ENCODE peak calls at places on chromosomes 16 and 17, in ten cellular contexts. A is BJ, E is psoas muscle, Q is astrocyte of the spinal cord, Z is right lobe of liver, C is left ventricle myocardium inferior, P is SJCRH30, R is right cardiac atrium, D is AG04450, S is foreskin fibroblast. N is an unnamed sample.

GRCh38 chr16:88805887-88806393 is 2.4 kb downstream of the CDT1 start:
- DNase-seq in R (no peak), Q (no peak), P (no peak), A (no peak), S (no peak), E (peak; percentile 50), C (no peak), D (no peak), Z (peak; percentile 53), N (no peak)

GRCh38 chr17:15261063-15261817 is 3.9 kb downstream of the PMP22 start:
- DNase-seq in E (peak; percentile 85), P (no peak), C (peak; percentile 48), Q (peak; percentile 61), D (no peak), Z (no peak), R (peak; percentile 87), A (no peak), S (peak; percentile 80), N (peak; percentile 60)

GRCh38 chr16:54280751-54281150 is 5.8 kb downstream of the IRX3 start:
- DNase-seq in A (no peak), Z (no peak), S (peak; percentile 47), R (no peak), D (no peak), Q (peak; percentile 15), C (no peak), P (no peak), E (no peak), N (no peak)

GRCh38 chr16:52825882-52826281 is 226.8 kb downstream of the CHD9NB start:
- DNase-seq in P (peak; percentile 60), A (no peak), E (no peak), C (no peak), D (no peak), Q (no peak), Z (no peak), S (peak; percentile 1), R (no peak), N (no peak)

GRCh38 chr17:12620200-12620720 is 45.4 kb upstream of the MYOCD start:
- DNase-seq in D (no peak), C (no peak), A (no peak), Q (peak; percentile 83), Z (no peak), E (no peak), S (peak; percentile 38), P (peak; percentile 63), R (no peak), N (no peak)

GRCh38 chr16:51465026-51465425 is 314.0 kb upstream of the SALL1 start:
- DNase-seq in R (no peak), E (no peak), A (peak; percentile 35), C (no peak), P (no peak), S (peak; percentile 71), Z (no peak), Q (peak; percentile 63), D (no peak), N (no peak)

GRCh38 chr17:78903101-78903779 is at the start of gene CEP295NL:
- DNase-seq in R (peak; percentile 50), Q (peak; percentile 46), A (no peak), S (peak; percentile 72), C (no peak), Z (no peak), D (no peak), P (peak; percentile 79), E (peak; percentile 48), N (no peak)

GRCh38 chr16:83781-84615 is 6.0 kb downstream of the MPG start:
- DNase-seq in E (no peak), S (peak; percentile 45), A (no peak), D (no peak), P (peak; percentile 57), R (peak; percentile 80), Z (no peak), C (no peak), Q (peak; percentile 61), N (no peak)

GRCh38 chr17:75614556-75615270 is 18.5 kb upstream of the SMIM5 start:
- DNase-seq in R (peak; percentile 38), P (no peak), Q (no peak), S (no peak), E (no peak), C (no peak), A (no peak), D (no peak), Z (no peak), N (no peak)

GRCh38 chr17:75611746-75612437 is 21.3 kb upstream of the SMIM5 start:
- DNase-seq in S (no peak), P (no peak), C (peak; percentile 8), D (no peak), Z (no peak), Q (no peak), A (no peak), E (no peak), R (peak; percentile 39), N (no peak)

GRCh38 chr17:75614006-75614405 is 19.2 kb upstream of the SMIM5 start:
- DNase-seq in P (peak; percentile 53), Q (no peak), D (no peak), C (no peak), R (peak; percentile 46), S (no peak), A (no peak), E (no peak), Z (no peak), N (no peak)

GRCh38 chr17:75615301-75615700 is 17.9 kb upstream of the SMIM5 start:
- DNase-seq in E (no peak), C (no peak), D (no peak), Q (no peak), A (no peak), S (no peak), R (peak; percentile 51), P (no peak), Z (no peak), N (no peak)

DNA sequence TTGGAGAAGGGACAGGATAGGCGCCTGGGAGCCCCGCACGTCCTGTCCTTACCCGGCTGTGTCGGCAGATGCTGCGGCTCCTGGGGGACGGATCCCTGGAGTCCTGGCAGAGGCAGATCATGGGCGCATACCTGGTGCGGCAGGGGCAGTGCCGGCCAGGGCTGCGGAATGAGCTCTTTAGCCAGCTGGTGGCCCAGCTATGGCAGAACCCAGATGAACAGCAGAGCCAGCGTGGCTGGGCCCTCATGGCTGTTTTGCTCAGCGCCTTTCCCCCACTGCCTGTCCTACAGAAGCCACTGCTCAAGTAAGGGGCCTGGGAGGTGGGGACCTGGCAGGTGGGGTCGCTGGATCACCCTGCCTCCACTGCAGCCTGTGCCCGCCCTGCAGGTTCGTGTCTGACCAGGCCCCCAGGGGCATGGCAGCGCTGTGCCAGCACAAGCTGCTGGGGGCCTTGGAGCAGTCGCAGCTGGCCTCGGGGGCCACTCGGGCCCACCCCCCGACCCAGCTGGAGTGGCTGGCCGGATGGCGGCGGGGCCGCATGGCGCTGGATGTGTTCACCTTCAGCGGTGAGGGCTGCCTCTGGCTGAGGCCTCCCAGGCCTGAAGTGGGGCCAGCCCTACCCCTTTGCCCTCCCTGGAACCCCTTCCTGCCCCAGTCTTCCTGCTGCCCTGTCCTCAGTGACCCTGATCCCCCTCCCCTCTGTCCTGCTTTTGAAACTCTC is 20.2 kb upstream of the SMIM5 start:
- DNase-seq in D (no peak), R (peak; percentile 47), C (no peak), S (no peak), Z (no peak), P (no peak), Q (no peak), E (no peak), A (no peak), N (no peak)
- H3K4me3 ChIP-seq in D (no peak overlapping the region), R (no peak overlapping the region), C (no peak overlapping the region), S (no peak overlapping the region), Z (no peak overlapping the region), P (no peak overlapping the region), Q (no peak overlapping the region), E (no peak overlapping the region), A (no peak overlapping the region), N (no peak overlapping the region)

DNA sequence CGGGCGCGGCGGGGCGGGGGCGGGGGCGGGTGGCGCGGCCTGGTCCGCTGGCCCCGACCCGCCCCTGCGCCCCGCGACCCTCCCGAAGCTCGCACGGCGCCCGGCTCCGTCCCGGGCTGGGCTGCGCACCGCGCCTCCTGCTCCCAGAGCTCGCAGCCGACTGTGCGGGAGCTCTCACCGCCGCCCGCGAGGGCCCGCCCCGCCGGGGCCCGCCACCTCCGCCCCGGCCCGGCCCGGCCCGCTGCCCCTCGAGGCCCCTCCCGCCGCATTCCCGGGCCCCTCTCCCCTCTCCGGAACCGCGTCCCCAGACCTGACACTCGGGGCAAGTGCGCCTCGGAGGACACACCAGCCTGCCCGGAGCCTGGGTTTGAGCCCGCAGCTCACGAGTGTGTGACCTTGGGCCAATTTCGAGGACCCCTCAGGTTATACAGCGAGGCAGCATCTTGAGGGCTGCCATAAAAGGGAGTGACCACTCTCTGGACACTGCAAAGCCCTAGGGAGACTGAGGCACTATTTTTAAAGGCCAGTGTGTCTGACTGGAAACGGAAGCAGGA is 1.9 kb upstream of the GRIN2C start:
- DNase-seq in Z (no peak), A (no peak), D (no peak), C (no peak), Q (no peak), E (no peak), P (no peak), S (peak; percentile 29), R (peak; percentile 69), N (no peak)
- H3K4me3 ChIP-seq in Z (no peak overlapping the region), A (no peak overlapping the region), D (no peak overlapping the region), C (peak overlapping the region; percentile 60), Q (no peak overlapping the region), E (peak overlapping the region; percentile 35), P (no peak overlapping the region), S (no peak overlapping the region), R (peak overlapping the region; percentile 53), N (no peak overlapping the region)

GRCh38 chr16:21634216-21634615 is 18.2 kb downstream of the IGSF6 start:
- DNase-seq in R (no peak), E (no peak), A (no peak), P (no peak), S (no peak), C (no peak), D (no peak), Q (no peak), Z (no peak), N (no peak)
- H3K4me3 ChIP-seq in R (no peak overlapping the region), E (no peak overlapping the region), A (no peak overlapping the region), P (no peak overlapping the region), S (no peak overlapping the region), C (no peak overlapping the region), D (no peak overlapping the region), Q (no peak overlapping the region), Z (no peak overlapping the region), N (no peak overlapping the region)

GRCh38 chr16:20903889-20904506 is 3.4 kb downstream of the LYRM1 start:
- DNase-seq in A (no peak), S (no peak), C (no peak), Z (no peak), Q (no peak), R (no peak), P (no peak), D (no peak), E (no peak), N (no peak)

GRCh38 chr16:20905576-20905975 is 5.0 kb downstream of the LYRM1 start:
- DNase-seq in Q (no peak), R (no peak), D (no peak), P (no peak), S (peak; percentile 38), C (no peak), Z (no peak), E (no peak), A (no peak), N (no peak)

GRCh38 chr16:20903116-20903888 is 2.7 kb downstream of the LYRM1 start:
- DNase-seq in Q (no peak), Z (no peak), A (no peak), D (no peak), R (no peak), P (no peak), C (no peak), S (no peak), E (no peak), N (no peak)

GRCh38 chr16:20906225-20906870 is 5.8 kb downstream of the LYRM1 start:
- DNase-seq in C (no peak), R (no peak), A (peak; percentile 93), S (peak; percentile 92), Z (no peak), Q (peak; percentile 88), D (peak; percentile 68), E (no peak), P (no peak), N (peak; percentile 54)

GRCh38 chr16:20904507-20905079 is 4.0 kb downstream of the LYRM1 start:
- DNase-seq in A (no peak), Q (peak; percentile 86), P (no peak), Z (no peak), C (no peak), S (peak; percentile 69), R (no peak), E (no peak), D (no peak), N (no peak)
- H3K4me3 ChIP-seq in A (no peak overlapping the region), Q (no peak overlapping the region), P (no peak overlapping the region), Z (no peak overlapping the region), C (peak overlapping the region; percentile 19), S (no peak overlapping the region), R (no peak overlapping the region), E (no peak overlapping the region), D (no peak overlapping the region), N (no peak overlapping the region)